ENCODE peak calls at places on chromosomes 3 and 15, in five cellular contexts. X, F, O, J and K are unnamed samples.

GRCh38 chr3:87501076-87501475 is 224.7 kb upstream of the POU1F1 start:
- DNase-seq in X (no peak), F (no peak), O (no peak), J (no peak), K (no peak)

GRCh38 chr3:196163687-196164493 is 47.3 kb downstream of the ZDHHC19 start:
- DNase-seq in X (no peak), F (peak; percentile 57), O (peak; percentile 32), J (no peak), K (no peak)

GRCh38 chr3:104631254-104631653 is 735.5 kb upstream of the ALCAM start:
- DNase-seq in X (no peak), F (no peak), O (no peak), J (no peak), K (no peak)

GRCh38 chr3:56309465-56309864 is 158.8 kb downstream of the ERC2 start:
- DNase-seq in X (no peak), F (no peak), O (no peak), J (no peak), K (no peak)

GRCh38 chr3:188974856-188975611 is 196.7 kb upstream of the TPRG1 start:
- DNase-seq in X (no peak), F (no peak), O (no peak), J (no peak), K (no peak)

GRCh38 chr3:69558912-69559311 is 173.0 kb upstream of the FRMD4B start:
- DNase-seq in X (no peak), F (no peak), O (no peak), J (no peak), K (no peak)

GRCh38 chr3:9947025-9947995 is 4.9 kb downstream of the PRRT3 start:
- DNase-seq in X (peak; percentile 87), F (peak; percentile 76), O (no peak), J (no peak), K (peak; percentile 86)

GRCh38 chr15:44662478-44663409 is 718 bp downstream of the SPG11 start:
- DNase-seq in X (peak; percentile 37), F (peak; percentile 61), O (peak; percentile 41), J (peak; percentile 61), K (no peak)

GRCh38 chr3:69086133-69086722 is 1.5 kb downstream of the ARL6IP5 start:
- DNase-seq in X (peak; percentile 36), F (peak; percentile 41), O (peak; percentile 9), J (no peak), K (no peak)

GRCh38 chr3:155771126-155771525 is 26.3 kb upstream of the PLCH1 start:
- DNase-seq in X (no peak), F (no peak), O (no peak), J (no peak), K (no peak)

GRCh38 chr3:52185837-52186236 is 12.1 kb upstream of the ALAS1 start:
- DNase-seq in X (no peak), F (no peak), O (no peak), J (no peak), K (no peak)

GRCh38 chr3:73213906-73214305 is 152.4 kb downstream of the EBLN2 start:
- DNase-seq in X (no peak), F (no peak), O (no peak), J (no peak), K (no peak)

GRCh38 chr3:180311242-180311641 is 274.5 kb upstream of the PEX5L start:
- DNase-seq in X (no peak), F (no peak), O (no peak), J (no peak), K (no peak)

GRCh38 chr3:77320514-77320913 is 280.6 kb downstream of the ROBO2 start:
- DNase-seq in X (no peak), F (peak; percentile 25), O (peak; percentile 8), J (no peak), K (no peak)

GRCh38 chr3:4421121-4421520 is 45.9 kb downstream of the SUMF1 start:
- DNase-seq in X (peak; percentile 20), F (no peak), O (peak; percentile 28), J (no peak), K (no peak)

GRCh38 chr3:197197334-197197733 is 101.1 kb downstream of the DLG1 start:
- DNase-seq in X (no peak), F (no peak), O (no peak), J (no peak), K (no peak)

GRCh38 chr3:140285380-140285779 is 350.4 kb downstream of the CLSTN2 start:
- DNase-seq in X (no peak), F (no peak), O (no peak), J (no peak), K (no peak)

GRCh38 chr3:27454914-27455313 is 29.3 kb downstream of the SLC4A7 start:
- DNase-seq in X (no peak), F (peak; percentile 61), O (no peak), J (no peak), K (no peak)

GRCh38 chr3:77026904-77027634 is 12.8 kb upstream of the ROBO2 start:
- DNase-seq in X (no peak), F (peak; percentile 37), O (no peak), J (no peak), K (no peak)

GRCh38 chr15:101276501-101277037 is 716 bp downstream of the SELENOS start:
- DNase-seq in X (no peak), F (no peak), O (peak; percentile 42), J (no peak), K (no peak)

GRCh38 chr3:14775011-14775410 is 43.8 kb upstream of the FGD5 start:
- DNase-seq in X (no peak), F (no peak), O (no peak), J (no peak), K (no peak)

GRCh38 chr3:149145361-149145760 is 15.9 kb downstream of the HPS3 start:
- DNase-seq in X (no peak), F (no peak), O (no peak), J (no peak), K (no peak)

GRCh38 chr3:56612146-56612545 is 55.2 kb downstream of the CCDC66 start:
- DNase-seq in X (no peak), F (no peak), O (no peak), J (no peak), K (no peak)

GRCh38 chr15:46768287-46768686 is 949.0 kb upstream of the SEMA6D start:
- DNase-seq in X (no peak), F (no peak), O (no peak), J (no peak), K (no peak)

GRCh38 chr15:92451225-92451825 is 57.6 kb downstream of the ST8SIA2 start:
- DNase-seq in X (no peak), F (no peak), O (no peak), J (no peak), K (no peak)

GRCh38 chr15:70195808-70196304 is 98.1 kb upstream of the TLE3 start:
- DNase-seq in X (peak; percentile 32), F (peak; percentile 67), O (peak; percentile 43), J (no peak), K (no peak)

GRCh38 chr15:42591238-42591936 is 16.0 kb downstream of the STARD9 start:
- DNase-seq in X (peak; percentile 29), F (peak; percentile 84), O (peak; percentile 47), J (no peak), K (no peak)

GRCh38 chr3:87298111-87298718 is 21.8 kb upstream of the POU1F1 start:
- DNase-seq in X (peak; percentile 16), F (peak; percentile 54), O (peak; percentile 20), J (no peak), K (no peak)

GRCh38 chr15:44726568-44727461 is 9.5 kb upstream of the TRIM69 start:
- DNase-seq in X (peak; percentile 35), F (peak; percentile 76), O (peak; percentile 63), J (peak; percentile 97), K (no peak)

GRCh38 chr3:25532763-25533162 is 104.7 kb downstream of the RARB start:
- DNase-seq in X (peak; percentile 7), F (peak; percentile 15), O (peak; percentile 69), J (no peak), K (peak; percentile 13)

GRCh38 chr15:63292771-63293170 is 15.4 kb downstream of the APH1B start:
- DNase-seq in X (no peak), F (no peak), O (no peak), J (no peak), K (no peak)

GRCh38 chr3:126679318-126679751 is 24.4 kb upstream of the TXNRD3 start:
- DNase-seq in X (peak; percentile 61), F (peak; percentile 59), O (peak; percentile 71), J (peak; percentile 4), K (peak; percentile 79)
- TF ChIP-seq KDM1A in X (no peak), F (no peak), O (no peak), J (no peak), K (no peak)

GRCh38 chr3:2992534-2992933 is 117.6 kb downstream of the IL5RA start:
- DNase-seq in X (no peak), F (no peak), O (no peak), J (no peak), K (no peak)
- TF ChIP-seq KDM1A in X (no peak), F (no peak), O (no peak), J (no peak), K (no peak)

GRCh38 chr15:99087405-99087943 is 17.4 kb upstream of the SYNM start:
- DNase-seq in X (no peak), F (no peak), O (no peak), J (no peak), K (no peak)

GRCh38 chr15:99090938-99091337 is 13.9 kb upstream of the SYNM start:
- DNase-seq in X (no peak), F (no peak), O (no peak), J (no peak), K (no peak)

GRCh38 chr15:99092554-99093172 is 12.2 kb upstream of the SYNM start:
- DNase-seq in X (no peak), F (no peak), O (no peak), J (no peak), K (no peak)

GRCh38 chr15:99086327-99086667 is 18.6 kb upstream of the SYNM start:
- DNase-seq in X (no peak), F (no peak), O (no peak), J (no peak), K (no peak)

DNA sequence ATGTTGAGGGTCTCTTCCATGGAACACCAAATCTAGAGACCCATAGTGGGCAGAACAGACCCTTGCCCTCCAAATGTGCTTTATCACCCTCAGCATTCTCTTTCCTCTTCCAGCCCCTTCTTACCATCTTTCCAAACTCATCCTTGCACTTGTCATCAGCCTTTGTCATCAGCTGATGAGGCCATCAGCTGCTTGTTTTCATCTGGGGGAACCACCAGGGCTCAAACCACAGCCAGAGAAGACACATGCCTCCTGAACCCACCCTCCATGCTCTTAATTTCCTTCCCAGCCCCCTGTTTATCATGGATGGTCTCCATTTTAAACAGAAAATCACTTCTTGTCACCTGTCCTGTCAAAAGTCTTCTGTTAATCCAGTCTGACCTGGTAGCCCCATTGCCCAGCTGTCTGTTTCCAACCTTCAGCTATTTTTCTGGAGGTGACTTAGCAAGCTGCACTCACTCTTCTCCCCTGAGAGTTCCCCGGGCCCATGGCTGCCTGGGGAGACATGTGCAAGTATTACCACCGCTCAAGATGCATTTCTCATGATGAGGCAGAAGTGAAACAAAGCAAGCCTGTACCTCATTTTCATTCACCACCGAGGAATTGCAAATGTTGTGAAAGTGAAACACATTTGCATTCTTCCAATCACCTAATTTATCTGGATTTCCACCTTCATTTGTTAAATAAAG is 14.7 kb upstream of the SYNM start:
- DNase-seq in X (no peak), F (no peak), O (no peak), J (peak; percentile 90), K (no peak)
- TF ChIP-seq KDM1A in X (no peak), F (no peak), O (no peak), J (no peak), K (no peak)

DNA sequence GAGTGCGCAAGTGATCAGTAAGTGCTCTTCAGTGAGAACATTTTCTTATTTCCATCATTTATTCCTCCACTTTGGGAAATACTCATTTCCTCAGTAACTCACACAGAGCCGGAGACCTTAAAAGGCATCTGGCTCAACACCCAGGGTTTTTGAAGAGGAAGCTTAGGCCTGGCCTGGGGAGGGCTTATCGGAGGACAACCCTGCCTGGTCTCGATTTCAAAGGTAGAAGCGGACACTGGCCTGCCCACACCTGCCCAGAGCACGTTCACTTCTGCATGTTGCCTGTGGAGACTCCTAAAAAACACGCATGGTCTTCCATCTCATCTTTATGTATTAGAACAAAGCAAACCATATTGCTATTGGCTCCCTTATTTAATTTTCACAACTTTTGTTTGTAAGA is 55.5 kb upstream of the FURIN start:
- DNase-seq in X (no peak), F (no peak), O (no peak), J (no peak), K (no peak)
- TF ChIP-seq KDM1A in X (no peak), F (no peak), O (no peak), J (no peak), K (no peak)